ENCODE peak calls at places on chromosomes 12 and 14, in four cellular contexts. H, W, K and D are unnamed samples.

GRCh38 chr12:124397807-124398577 is 103.1 kb downstream of the RFLNA start:
- DNase-seq in K (no peak), H (no peak), W (no peak), D (no peak)

GRCh38 chr12:57476162-57476992 is 3.3 kb downstream of the ARHGAP9 start:
- DNase-seq in H (peak), W (no peak), K (peak), D (peak)

GRCh38 chr12:8156845-8157244 is at the start of gene ZNF705A:
- DNase-seq in W (no peak), H (no peak), K (no peak), D (no peak)

GRCh38 chr14:100914597-100915021 is 11.1 kb upstream of the RTL1 start:
- DNase-seq in H (no peak), W (no peak), K (no peak), D (no peak)

GRCh38 chr14:72801841-72802587 is 91.9 kb downstream of the DPF3 start:
- DNase-seq in K (no peak), H (no peak), W (no peak), D (no peak)

GRCh38 chr12:12441891-12442461 is 85.1 kb downstream of the BORCS5 start:
- DNase-seq in W (no peak), K (peak), H (no peak), D (no peak)

GRCh38 chr12:6869049-6870021 is 2.0 kb downstream of the TPI1 start:
- DNase-seq in K (peak), H (peak), W (peak), D (peak)

GRCh38 chr12:12714276-12715001 is 2.7 kb upstream of the CDKN1B start:
- DNase-seq in W (peak), H (no peak), K (no peak), D (peak)

GRCh38 chr14:51394391-51394790 is 154.3 kb downstream of the TMX1 start:
- DNase-seq in H (no peak), W (no peak), K (no peak), D (no peak)

GRCh38 chr12:58161773-58162172 is 220.4 kb downstream of the ATP23 start:
- DNase-seq in W (no peak), H (no peak), K (no peak), D (no peak)

GRCh38 chr12:45685680-45686079 is 43.8 kb upstream of the ARID2 start:
- DNase-seq in W (no peak), H (no peak), K (no peak), D (no peak)

GRCh38 chr14:106235356-106236159 is 709.2 kb downstream of the TMEM121 start:
- DNase-seq in K (no peak), H (no peak), W (no peak), D (no peak)

GRCh38 chr12:127516467-127516866 is 750.5 kb upstream of the TMEM132C start:
- DNase-seq in K (no peak), H (no peak), W (no peak), D (no peak)

GRCh38 chr12:117563007-117563406 is 201.6 kb upstream of the NOS1 start:
- DNase-seq in W (no peak), H (no peak), K (no peak), D (no peak)

GRCh38 chr14:100066984-100067383 is 1.8 kb downstream of the EVL start:
- DNase-seq in W (no peak), K (no peak), H (no peak), D (no peak)

GRCh38 chr12:115543269-115543668 is 734.2 kb downstream of the MED13L start:
- DNase-seq in K (no peak), H (no peak), W (no peak), D (no peak)

GRCh38 chr12:67042697-67043131 is 226.4 kb upstream of the CAND1 start:
- DNase-seq in H (no peak), W (peak), K (no peak), D (peak)

GRCh38 chr12:24714237-24714636 is 234.7 kb downstream of the BCAT1 start:
- DNase-seq in H (no peak), K (no peak), W (no peak), D (no peak)

GRCh38 chr12:114671321-114671663 is 12.7 kb downstream of the TBX3 start:
- DNase-seq in W (no peak), H (no peak), K (no peak), D (no peak)

GRCh38 chr14:75662966-75663365 is 1.9 kb downstream of the TTLL5 start:
- DNase-seq in W (no peak), H (no peak), K (no peak), D (no peak)

GRCh38 chr12:121511931-121512330 is 68.9 kb downstream of the KDM2B start:
- DNase-seq in H (no peak), K (no peak), W (no peak), D (no peak)
- TF ChIP-seq CTCF in H (no peak), K (no peak), W (no peak), D (no peak)

DNA sequence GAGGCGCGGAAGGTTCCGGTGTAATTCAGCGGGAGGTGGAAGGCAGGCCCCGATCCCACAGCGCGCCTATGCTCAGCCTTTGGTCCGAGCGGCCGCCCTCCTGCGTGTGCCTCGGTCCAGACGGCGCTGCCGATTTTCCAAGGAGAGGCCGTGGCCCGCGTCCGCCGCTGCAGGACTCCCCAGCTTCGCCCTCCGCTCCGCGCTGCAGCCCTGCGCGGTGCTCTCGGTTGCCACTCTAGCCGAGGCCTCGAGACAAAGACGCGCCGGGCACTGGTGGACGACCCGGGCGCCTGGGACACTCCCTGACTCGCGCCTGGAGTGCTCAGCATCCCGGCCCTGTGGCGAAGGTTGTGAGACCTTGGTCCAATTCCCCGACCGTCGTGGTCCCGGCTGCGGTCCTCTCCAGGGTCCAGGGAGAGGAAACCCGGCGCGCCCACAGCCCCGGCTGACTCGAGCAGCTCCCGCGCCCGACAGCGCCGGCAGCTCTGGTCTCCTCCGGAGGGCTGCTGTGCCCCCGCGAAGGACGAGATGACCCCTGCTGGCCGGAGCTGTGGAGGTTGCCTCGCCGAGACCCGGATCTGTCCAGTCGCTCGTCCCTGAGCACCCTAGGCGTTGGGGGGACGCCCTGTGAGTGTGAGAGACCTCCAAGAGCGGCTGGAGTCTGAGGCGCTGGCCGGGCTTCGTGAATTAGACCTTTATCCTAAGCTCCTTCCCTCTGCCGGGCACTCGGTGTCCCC is 6.5 kb downstream of the HOXC12 start:
- DNase-seq in H (no peak), K (no peak), W (no peak), D (peak)
- TF ChIP-seq CTCF in H (no peak), K (no peak), W (peak), D (peak)

GRCh38 chr14:68219407-68219806 is 399.8 kb downstream of the RAD51B start:
- DNase-seq in H (no peak), W (no peak), K (no peak), D (peak)
- TF ChIP-seq CTCF in H (no peak), W (no peak), K (no peak), D (peak)

DNA sequence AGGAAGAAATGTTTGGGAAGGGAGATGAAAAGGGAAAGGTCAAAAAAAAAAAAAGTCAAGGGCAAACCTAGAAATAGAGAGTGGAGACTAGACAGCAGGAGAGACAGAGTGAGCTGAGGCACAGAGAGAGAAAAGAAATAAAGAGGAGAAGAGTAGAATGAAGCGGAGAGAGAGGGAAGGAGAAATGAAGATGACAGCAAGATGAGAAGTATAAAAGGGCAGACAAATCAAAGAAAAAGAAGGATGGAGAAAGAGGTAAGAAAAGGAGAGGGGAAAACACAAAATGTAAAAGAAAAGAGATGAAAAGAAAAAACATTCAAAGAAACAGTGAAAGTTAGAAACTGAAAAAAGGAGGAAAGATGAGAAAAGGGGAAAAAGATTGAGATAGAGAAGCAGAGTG is 53.0 kb downstream of the TC2N start:
- DNase-seq in K (no peak), W (no peak), H (no peak), D (no peak)
- TF ChIP-seq CTCF in K (no peak), W (no peak), H (no peak), D (no peak)

DNA sequence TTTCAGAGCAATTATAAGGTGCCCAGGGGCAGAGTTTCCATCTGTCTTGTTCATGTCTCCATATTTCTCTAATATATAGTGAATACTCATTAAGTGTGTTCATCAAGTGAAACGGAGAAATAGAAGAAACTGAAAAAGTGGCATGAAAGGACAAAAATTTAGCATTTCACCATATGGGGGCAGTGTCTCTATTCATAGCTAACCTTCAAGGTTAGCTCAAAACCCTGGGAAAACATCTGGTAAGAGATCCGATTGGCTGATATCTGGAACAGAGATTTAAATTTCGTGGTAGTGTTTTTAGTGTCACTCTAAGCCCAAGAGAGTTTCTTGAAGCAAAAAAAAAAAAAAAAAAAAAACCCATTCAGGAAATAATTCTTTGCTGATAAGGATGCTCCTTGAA is 367.5 kb downstream of the DAD1 start:
- DNase-seq in H (no peak), W (no peak), K (no peak), D (no peak)
- TF ChIP-seq CTCF in H (peak), W (peak), K (no peak), D (peak)

DNA sequence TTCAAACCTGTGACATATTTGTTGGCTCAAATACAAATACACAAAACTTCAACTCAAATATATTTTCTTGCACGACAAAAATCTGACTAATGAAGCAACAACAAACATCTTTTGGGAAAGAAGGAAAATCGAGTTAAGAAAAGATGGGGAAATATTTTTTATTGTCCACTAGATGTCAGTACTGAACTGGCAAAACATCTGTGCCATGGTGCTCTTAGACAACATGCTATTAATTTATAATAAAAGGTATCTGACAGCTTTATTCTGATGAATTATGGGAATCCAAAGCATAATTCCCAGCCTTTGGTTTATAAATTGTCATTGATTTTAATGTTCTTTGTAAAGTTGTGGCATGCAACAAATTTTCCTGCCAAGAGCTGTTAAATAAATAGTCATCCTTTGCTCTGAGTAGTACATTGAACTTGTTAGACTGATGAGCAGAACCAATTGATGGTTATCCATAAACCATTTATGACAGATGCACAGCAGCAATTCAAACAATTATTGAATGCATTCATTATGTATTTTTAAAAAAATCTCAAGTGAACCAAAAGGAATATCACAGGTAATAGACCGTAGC is 231.2 kb downstream of the ETNK1 start:
- DNase-seq in H (no peak), W (no peak), K (no peak), D (no peak)
- TF ChIP-seq CTCF in H (no peak), W (peak), K (no peak), D (peak)

DNA sequence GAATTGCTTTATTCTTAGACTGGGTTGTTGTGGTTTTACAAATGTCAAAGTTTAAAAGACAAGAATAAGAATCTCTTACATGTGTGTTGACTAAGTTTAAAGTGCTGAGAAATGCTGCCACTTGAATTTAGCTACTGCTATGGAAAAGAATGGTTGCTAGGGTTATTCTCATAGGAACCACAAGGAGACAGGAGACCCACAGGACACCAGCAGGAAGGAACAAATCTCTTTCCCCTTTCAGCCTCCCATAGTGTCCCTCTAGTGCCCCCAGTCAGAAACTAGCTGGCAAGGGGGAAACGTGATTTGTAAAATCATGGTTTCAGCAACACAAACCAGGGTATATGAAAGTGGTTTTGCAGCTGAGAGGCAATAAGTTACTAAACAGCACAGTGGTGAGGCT is 102.7 kb downstream of the ST8SIA1 start:
- DNase-seq in W (no peak), K (no peak), H (no peak), D (peak)
- TF ChIP-seq CTCF in W (peak), K (no peak), H (no peak), D (peak)

DNA sequence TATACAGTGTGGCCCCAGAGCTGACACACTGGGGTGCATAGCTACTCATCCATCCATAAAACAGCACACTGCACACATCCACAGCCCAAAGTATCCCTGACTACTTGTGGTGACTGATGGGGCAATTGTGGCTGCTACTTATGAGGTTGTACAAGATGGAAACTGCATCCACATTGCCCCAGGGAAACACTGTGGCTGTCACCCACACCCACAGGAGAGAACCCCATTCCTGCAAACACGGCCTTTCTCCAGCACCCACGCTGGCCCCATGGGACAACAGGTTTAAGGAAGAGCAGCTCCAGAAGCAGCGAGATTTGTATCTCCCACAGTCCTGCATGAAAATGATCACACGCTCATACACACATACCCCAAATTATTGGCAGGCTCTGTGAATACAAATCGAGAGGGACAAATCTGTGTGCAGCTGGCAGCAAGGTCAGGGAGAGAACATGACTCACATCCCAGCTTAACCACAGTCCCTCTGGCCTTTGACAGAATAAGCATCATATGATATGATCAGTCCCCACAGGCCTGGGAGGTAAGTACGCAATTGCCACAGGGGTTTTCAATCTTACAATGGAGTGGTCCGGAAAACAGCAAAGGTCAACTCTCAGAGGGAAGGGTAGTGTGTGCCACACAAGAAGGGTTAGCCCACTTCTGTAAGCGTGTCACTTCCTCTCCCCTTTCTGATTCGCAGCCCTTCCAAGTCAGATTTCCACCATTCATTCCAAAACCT is 61.9 kb downstream of the ESR2 start:
- DNase-seq in K (no peak), H (no peak), W (no peak), D (no peak)
- TF ChIP-seq CTCF in K (no peak), H (no peak), W (no peak), D (no peak)